ENCODE peak calls at places on chromosome 13, in nine cellular contexts. I, Z, D, R, B, J, X, W and A are unnamed samples.
A peak's percentile ranks its signal among the peaks of the same experiment; 100 is the strongest.

GRCh38 chr13:114134944-114135610 is 2.7 kb upstream of the RASA3 start:
- DNase-seq in J (peak; percentile 32), D (no peak), B (no peak), Z (no peak), R (no peak), X (no peak), W (no peak), I (no peak), A (no peak)

GRCh38 chr13:84377071-84377470 is 494.8 kb upstream of the SLITRK1 start:
- DNase-seq in Z (no peak), B (no peak), I (no peak), D (no peak), J (no peak), X (no peak), R (no peak), W (no peak), A (no peak)

GRCh38 chr13:35782793-35783192 is 306.3 kb upstream of the MAB21L1 start:
- DNase-seq in R (no peak), X (no peak), Z (no peak), W (no peak), B (no peak), D (no peak), J (no peak), I (no peak), A (no peak)

GRCh38 chr13:100667894-100668293 is 6.7 kb downstream of the TMTC4 start:
- DNase-seq in W (no peak), B (no peak), Z (no peak), R (no peak), X (no peak), I (no peak), J (no peak), D (no peak), A (no peak)

GRCh38 chr13:31167490-31167889 is 5.8 kb upstream of the HSPH1 start:
- DNase-seq in X (no peak), D (no peak), I (no peak), J (no peak), W (no peak), R (no peak), B (no peak), Z (no peak), A (no peak)

GRCh38 chr13:99658266-99658991 is 157.2 kb downstream of the TM9SF2 start:
- DNase-seq in B (peak; percentile 68), R (peak; percentile 21), J (peak; percentile 82), I (peak; percentile 56), Z (no peak), D (peak; percentile 38), W (peak; percentile 56), X (peak; percentile 46), A (no peak)

GRCh38 chr13:112055032-112055416 is 11.9 kb upstream of the SOX1 start:
- DNase-seq in I (no peak), X (no peak), D (no peak), W (no peak), R (no peak), Z (no peak), B (no peak), J (no peak), A (no peak)

GRCh38 chr13:77919351-77920294 is 992 bp upstream of the EDNRB start:
- DNase-seq in R (no peak), Z (no peak), J (peak; percentile 76), W (peak; percentile 7), I (no peak), D (no peak), B (peak; percentile 96), X (peak; percentile 47), A (peak; percentile 80)

GRCh38 chr13:31767175-31767900 is 28.0 kb downstream of the RXFP2 start:
- DNase-seq in B (no peak), D (no peak), R (no peak), Z (no peak), I (no peak), J (no peak), W (no peak), X (no peak), A (no peak)

GRCh38 chr13:112177459-112177858 is 110.5 kb downstream of the SOX1 start:
- DNase-seq in X (no peak), R (no peak), I (no peak), J (no peak), B (no peak), Z (no peak), W (no peak), D (no peak), A (no peak)

GRCh38 chr13:65378943-65379519 is 1851.1 kb downstream of the PCDH9 start:
- DNase-seq in I (no peak), X (peak; percentile 13), R (no peak), B (no peak), D (no peak), W (no peak), J (no peak), Z (peak; percentile 22), A (peak; percentile 49)

GRCh38 chr13:43629691-43630480 is 156.9 kb downstream of the ENOX1 start:
- DNase-seq in J (no peak), X (peak; percentile 20), D (no peak), B (no peak), I (no peak), W (no peak), R (no peak), Z (no peak), A (no peak)

GRCh38 chr13:80989241-80989640 is 648.3 kb upstream of the SPRY2 start:
- DNase-seq in X (no peak), R (no peak), W (no peak), Z (no peak), B (no peak), J (no peak), D (no peak), I (no peak), A (no peak)

GRCh38 chr13:50122465-50122864 is 107.2 kb downstream of the KCNRG start:
- DNase-seq in J (no peak), D (no peak), Z (no peak), W (no peak), R (no peak), X (peak; percentile 70), B (no peak), I (no peak), A (no peak)

GRCh38 chr13:44169018-44169909 is 204.4 kb upstream of the SERP2 start:
- DNase-seq in Z (no peak), R (no peak), B (no peak), I (no peak), W (no peak), D (no peak), X (no peak), J (no peak), A (no peak)

GRCh38 chr13:28100149-28101121 is at the start of gene FLT3:
- DNase-seq in R (peak; percentile 43), X (peak; percentile 99), D (peak; percentile 53), I (peak; percentile 36), B (peak; percentile 79), W (peak; percentile 60), Z (peak; percentile 51), J (no peak), A (peak; percentile 72)

GRCh38 chr13:31540316-31540715 is 199.0 kb upstream of the RXFP2 start:
- DNase-seq in X (no peak), J (no peak), I (no peak), D (no peak), W (no peak), Z (no peak), R (no peak), B (no peak), A (no peak)

GRCh38 chr13:24005711-24006281 is 108.5 kb upstream of the C1QTNF9B start:
- DNase-seq in B (no peak), Z (no peak), X (no peak), D (no peak), I (no peak), W (no peak), J (no peak), R (no peak), A (no peak)

GRCh38 chr13:51714663-51715168 is 89.2 kb downstream of the DHRS12 start:
- DNase-seq in R (no peak), X (peak; percentile 82), D (no peak), I (no peak), J (no peak), B (no peak), Z (no peak), W (no peak), A (no peak)

GRCh38 chr13:111262715-111263114 is 57.7 kb upstream of the TEX29 start:
- DNase-seq in Z (no peak), R (no peak), D (no peak), J (no peak), X (no peak), W (no peak), B (no peak), I (no peak), A (no peak)

GRCh38 chr13:50598338-50598737 is 245.2 kb downstream of the DLEU7 start:
- DNase-seq in R (no peak), D (no peak), B (no peak), W (no peak), X (no peak), J (no peak), I (no peak), Z (no peak), A (no peak)

GRCh38 chr13:34567558-34567957 is 374.5 kb upstream of the NBEA start:
- DNase-seq in Z (no peak), R (no peak), B (no peak), D (no peak), W (no peak), X (no peak), J (no peak), I (no peak), A (no peak)

GRCh38 chr13:50589651-50590054 is 253.8 kb downstream of the DLEU7 start:
- DNase-seq in W (no peak), I (no peak), B (no peak), R (no peak), J (no peak), Z (no peak), X (peak; percentile 22), D (no peak), A (no peak)

GRCh38 chr13:42991892-42992584 is at the start of gene EPSTI1:
- DNase-seq in W (peak; percentile 74), D (peak; percentile 68), B (peak; percentile 84), R (peak; percentile 76), I (peak; percentile 69), J (peak; percentile 86), X (peak; percentile 71), Z (no peak), A (peak; percentile 57)

GRCh38 chr13:61989984-61990383 is 574.3 kb upstream of the PCDH20 start:
- DNase-seq in J (no peak), R (no peak), Z (no peak), I (no peak), D (no peak), X (no peak), W (no peak), B (no peak), A (no peak)

GRCh38 chr13:91247768-91248167 is 99.7 kb upstream of the MIR17HG start:
- DNase-seq in W (no peak), D (no peak), Z (no peak), X (peak; percentile 18), I (no peak), R (no peak), J (no peak), B (no peak), A (no peak)

GRCh38 chr13:30745917-30746686 is 10.8 kb downstream of the ALOX5AP start:
- DNase-seq in R (no peak), D (no peak), W (no peak), J (no peak), Z (no peak), B (peak; percentile 24), I (no peak), X (peak; percentile 66), A (no peak)

GRCh38 chr13:99003851-99004471 is 26.1 kb upstream of the DOCK9 start:
- DNase-seq in X (no peak), R (no peak), B (no peak), D (no peak), I (no peak), J (no peak), Z (no peak), W (no peak), A (no peak)

GRCh38 chr13:30016398-30016797 is 166.0 kb upstream of the UBL3 start:
- DNase-seq in B (no peak), R (no peak), J (no peak), X (no peak), W (no peak), D (no peak), Z (no peak), I (no peak), A (no peak)

GRCh38 chr13:30802501-30802900 is 67.2 kb downstream of the ALOX5AP start:
- DNase-seq in W (no peak), B (no peak), X (no peak), Z (no peak), I (no peak), J (no peak), D (no peak), R (no peak), A (no peak)

GRCh38 chr13:102402292-102402691 is 444 bp upstream of the FGF14 start:
- DNase-seq in R (no peak), D (peak; percentile 17), Z (no peak), B (peak; percentile 84), W (peak; percentile 46), I (peak; percentile 30), J (peak; percentile 70), X (no peak), A (no peak)